ENCODE peak calls at places on chromosomes 4 and X, in four cellular contexts. M, D, H and S are unnamed samples.

GRCh38 chrX:49704692-49705404 is 9.1 kb upstream of the PAGE1 start:
- DNase-seq in H (no peak), M (no peak), D (no peak), S (no peak)

GRCh38 chrX:68822641-68823410 is 6.0 kb upstream of the EFNB1 start:
- DNase-seq in H (peak), M (peak), D (no peak), S (no peak)

GRCh38 chrX:138945219-138945618 is 233.7 kb upstream of the FGF13 start:
- DNase-seq in H (peak), M (no peak), D (no peak), S (no peak)

GRCh38 chr4:152943673-152944072 is 7.5 kb downstream of the FHDC1 start:
- DNase-seq in D (no peak), M (no peak), H (peak), S (no peak)

GRCh38 chr4:148205481-148205880 is 236.7 kb downstream of the NR3C2 start:
- DNase-seq in M (no peak), D (no peak), H (no peak), S (no peak)

GRCh38 chr4:19684079-19684478 is 567.6 kb upstream of the SLIT2 start:
- DNase-seq in H (no peak), D (no peak), M (no peak), S (no peak)

GRCh38 chrX:19799319-19800182 is 87.8 kb downstream of the SH3KBP1 start:
- DNase-seq in M (peak), D (no peak), H (peak), S (no peak)

GRCh38 chrX:106404512-106404911 is 207.3 kb upstream of the RADX start:
- DNase-seq in M (no peak), H (no peak), D (no peak), S (no peak)

GRCh38 chrX:29447867-29448266 is 767.5 kb upstream of the MAGEB2 start:
- DNase-seq in M (no peak), H (peak), D (no peak), S (no peak)

GRCh38 chrX:131703646-131704045 is 159.8 kb downstream of the OR13H1 start:
- DNase-seq in H (peak), D (no peak), M (no peak), S (no peak)

GRCh38 chr4:36325499-36325898 is 44.1 kb downstream of the DTHD1 start:
- DNase-seq in D (no peak), M (peak), H (no peak), S (no peak)

GRCh38 chrX:47229427-47229826 is 3.4 kb upstream of the USP11 start:
- DNase-seq in D (no peak), H (no peak), M (no peak), S (no peak)

GRCh38 chr4:24796632-24797031 is 1.3 kb downstream of the SOD3 start:
- DNase-seq in M (no peak), H (no peak), D (no peak), S (no peak)

GRCh38 chrX:55161581-55161980 is 58.6 kb upstream of the PAGE5 start:
- DNase-seq in H (no peak), D (no peak), M (no peak), S (peak)

GRCh38 chr4:25174674-25175073 is 14.4 kb upstream of the SEPSECS start:
- DNase-seq in M (no peak), H (no peak), D (no peak), S (no peak)

GRCh38 chrX:110116581-110116980 is 113.7 kb downstream of the TMEM164 start:
- DNase-seq in M (no peak), H (no peak), D (no peak), S (no peak)

GRCh38 chr4:171588764-171589163 is 224.4 kb upstream of the GALNTL6 start:
- DNase-seq in D (no peak), M (no peak), H (no peak), S (no peak)

GRCh38 chrX:8748855-8749254 is 16.9 kb upstream of the ANOS1 start:
- DNase-seq in H (no peak), D (no peak), M (peak), S (no peak)

GRCh38 chrX:137031517-137032377 is 2.0 kb downstream of the GPR101 start:
- DNase-seq in D (no peak), M (peak), H (peak), S (no peak)

DNA sequence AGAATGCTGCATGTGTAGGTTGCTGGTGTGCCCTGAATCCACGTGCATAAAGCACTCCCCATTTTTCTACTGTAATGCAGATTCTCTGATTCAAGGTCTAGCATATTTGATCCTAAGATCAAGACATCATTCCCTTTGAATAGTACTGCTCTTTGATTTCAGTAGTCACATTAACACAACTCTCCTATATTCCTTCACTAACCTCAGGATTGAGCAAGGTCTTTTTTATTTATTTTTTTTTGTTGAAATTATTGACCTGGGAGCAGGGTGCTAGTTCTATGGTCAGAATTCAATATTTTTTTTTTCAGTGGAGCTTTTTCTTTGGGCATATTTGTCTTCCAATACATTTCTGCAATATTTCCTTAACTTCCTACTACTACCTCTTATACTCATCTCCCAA is 245.7 kb downstream of the RBMX2 start:
- DNase-seq in H (no peak), D (no peak), M (no peak), S (no peak)
- TF ChIP-seq CTCF in H (no peak), D (no peak), M (no peak), S (no peak)

GRCh38 chrX:107979534-107979933 is 2.6 kb downstream of the TEX13B start:
- DNase-seq in D (no peak), M (peak), H (no peak), S (no peak)

GRCh38 chrX:107982356-107982755 is at the start of gene TEX13B:
- DNase-seq in D (no peak), M (no peak), H (no peak), S (no peak)

GRCh38 chrX:107978080-107978479 is 4.1 kb downstream of the TEX13B start:
- DNase-seq in H (no peak), D (no peak), M (no peak), S (no peak)

DNA sequence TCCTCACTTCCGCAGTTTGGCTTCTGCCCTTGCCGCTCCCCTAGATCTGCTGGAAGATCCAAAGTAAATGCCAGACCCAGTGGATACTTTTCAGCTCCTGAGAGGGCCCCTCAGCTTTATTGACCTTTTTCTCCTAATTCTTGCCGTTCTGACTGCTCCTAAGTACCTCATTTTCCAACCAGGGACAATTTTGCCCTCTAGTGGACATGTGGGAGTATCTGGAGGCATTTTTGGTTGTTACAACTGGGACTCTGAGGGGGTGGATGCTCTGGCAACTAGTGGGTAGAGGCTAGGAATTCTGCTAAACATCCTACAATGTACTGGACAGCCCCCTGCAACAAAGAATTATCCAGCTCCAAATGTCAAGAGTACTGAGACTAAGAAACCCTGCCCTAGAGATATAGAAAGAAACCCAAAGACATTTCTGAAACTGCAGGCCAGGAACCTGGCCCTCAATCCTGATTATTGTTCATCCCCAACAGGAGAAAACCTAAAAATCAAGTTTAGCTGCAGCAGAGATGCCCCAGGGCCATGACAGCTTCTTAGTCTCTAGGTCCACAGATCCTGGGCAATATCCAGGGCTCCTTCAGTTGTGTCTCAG is 3.4 kb downstream of the TEX13B start:
- DNase-seq in D (no peak), H (no peak), M (peak), S (no peak)
- TF ChIP-seq CTCF in D (peak), H (peak), M (peak), S (peak)

GRCh38 chrX:53018627-53019026 is 30.0 kb upstream of the GPR173 start:
- DNase-seq in M (no peak), D (no peak), H (no peak), S (no peak)
- TF ChIP-seq CTCF in M (no peak), D (no peak), H (no peak), S (no peak)

GRCh38 chr4:104263100-104263499 is 231.6 kb downstream of the CXXC4 start:
- DNase-seq in M (no peak), H (no peak), D (no peak), S (no peak)
- TF ChIP-seq CTCF in M (no peak), H (no peak), D (no peak), S (no peak)

GRCh38 chrX:31268359-31268758 is 196.5 kb upstream of the FTHL17 start:
- DNase-seq in D (no peak), H (no peak), M (no peak), S (no peak)
- TF ChIP-seq CTCF in D (no peak), H (no peak), M (no peak), S (no peak)

DNA sequence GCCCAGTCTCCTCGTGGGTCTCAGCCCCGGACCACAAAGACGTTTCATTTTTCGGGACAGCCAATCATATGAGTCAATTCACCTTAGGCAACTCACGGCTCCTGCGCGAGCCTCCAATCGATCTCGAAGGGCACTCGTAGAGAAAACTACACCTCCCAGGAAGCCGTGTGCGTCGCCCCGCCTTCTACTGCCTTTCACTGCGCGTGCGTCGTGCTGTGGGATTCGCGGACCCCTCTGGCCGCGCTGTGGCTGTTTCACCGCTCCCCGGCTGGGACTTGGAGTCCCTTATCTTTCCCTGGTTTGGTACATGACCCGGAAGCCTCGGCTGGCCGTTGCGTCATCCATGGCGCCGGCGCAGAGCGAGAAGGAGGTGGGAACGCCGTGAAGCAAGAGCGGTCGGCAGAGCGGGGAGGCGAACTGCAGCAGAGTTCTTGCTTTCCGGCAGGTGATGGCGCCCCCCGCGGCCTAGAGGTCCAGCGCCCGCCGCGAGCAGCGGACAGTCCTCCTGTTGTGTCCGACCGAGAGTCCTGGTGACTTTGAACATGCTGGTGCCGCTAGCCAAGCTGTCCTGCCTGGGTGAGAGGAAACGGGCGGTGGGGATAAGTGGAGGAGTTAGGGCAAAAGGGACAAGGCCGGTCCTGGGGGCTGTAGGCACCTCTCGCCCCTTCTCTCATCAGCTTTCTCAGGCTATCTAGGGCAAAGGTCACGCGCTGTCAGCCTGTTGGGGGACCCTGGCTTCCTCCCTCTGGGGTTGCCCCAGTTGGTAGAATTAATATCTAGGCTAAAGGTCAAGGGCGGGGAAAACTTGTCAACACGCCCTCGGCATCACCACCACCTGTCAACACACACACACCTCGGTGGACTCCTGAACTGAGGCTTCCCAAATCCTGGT is at the start of gene ETFDH:
- DNase-seq in H (peak), M (peak), D (peak), S (peak)
- TF ChIP-seq CTCF in H (peak), M (peak), D (peak), S (peak)

GRCh38 chr4:77043507-77044131 is 32.2 kb downstream of the CCNI start:
- DNase-seq in H (no peak), D (no peak), M (no peak), S (no peak)

GRCh38 chr4:77047037-77047436 is 28.8 kb downstream of the CCNI start:
- DNase-seq in M (peak), H (no peak), D (no peak), S (no peak)

GRCh38 chr4:77040856-77041576 is 34.8 kb downstream of the CCNI start:
- DNase-seq in M (no peak), H (peak), D (no peak), S (no peak)

GRCh38 chr4:77044458-77045124 is 31.2 kb downstream of the CCNI start:
- DNase-seq in D (no peak), M (peak), H (peak), S (no peak)

GRCh38 chr4:77045490-77045889 is 30.3 kb downstream of the CCNI start:
- DNase-seq in D (no peak), M (no peak), H (no peak), S (no peak)
- TF ChIP-seq CTCF in D (peak), M (peak), H (peak), S (no peak)

DNA sequence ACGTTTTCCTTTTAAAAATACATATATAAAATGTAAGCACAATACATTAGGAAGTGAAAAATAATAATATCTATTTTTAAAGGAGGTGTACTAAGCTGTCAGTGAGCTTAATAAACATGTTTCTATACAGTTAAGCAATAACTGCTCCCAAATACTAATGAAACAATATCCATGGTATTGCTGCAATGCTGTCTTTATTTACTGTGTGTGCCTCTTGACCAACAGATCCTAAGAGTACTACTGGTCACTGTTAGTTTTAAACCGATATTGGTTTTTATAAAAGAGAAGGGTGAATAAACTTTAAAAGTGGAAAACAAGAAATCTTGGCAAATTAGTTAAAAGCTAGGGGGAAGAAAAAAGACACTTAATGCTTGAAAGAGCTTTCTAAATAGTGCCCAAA is 1029.0 kb downstream of the FSTL5 start:
- DNase-seq in H (no peak), M (no peak), D (no peak), S (no peak)
- TF ChIP-seq CTCF in H (no peak), M (no peak), D (no peak), S (no peak)